ENCODE peak calls at places on chromosomes 13 and 19, in seven cellular contexts. One of them, this sample, is unnamed.

GRCh38 chr19:41307090-41307875 is 2.7 kb upstream of the CCDC97 start:
- DNase-seq in adrenal gland: no peak
- DNase-seq in caudate nucleus: no peak
- DNase-seq in cardiac muscle cell: no peak
- DNase-seq in neural progenitor cell: no peak
- DNase-seq in uterus: no peak
- DNase-seq in IMR-90: no peak
- DNase-seq in this sample: no peak

GRCh38 chr13:70255406-70255991 is 147.2 kb upstream of the KLHL1 start:
- DNase-seq in adrenal gland: no peak
- DNase-seq in caudate nucleus: no peak
- DNase-seq in cardiac muscle cell: no peak
- DNase-seq in neural progenitor cell: no peak
- DNase-seq in uterus: no peak
- DNase-seq in IMR-90: no peak
- DNase-seq in this sample: no peak

GRCh38 chr19:46514589-46515289 is 19.1 kb upstream of the PNMA8B start:
- DNase-seq in adrenal gland: no peak
- DNase-seq in caudate nucleus: no peak
- DNase-seq in cardiac muscle cell: no peak
- DNase-seq in neural progenitor cell: peak
- DNase-seq in uterus: no peak
- DNase-seq in IMR-90: no peak
- DNase-seq in this sample: no peak

GRCh38 chr13:84896128-84896527 is 903.1 kb downstream of the SLITRK6 start:
- DNase-seq in adrenal gland: peak
- DNase-seq in caudate nucleus: no peak
- DNase-seq in cardiac muscle cell: peak
- DNase-seq in neural progenitor cell: peak
- DNase-seq in uterus: no peak
- DNase-seq in IMR-90: peak
- DNase-seq in this sample: no peak

GRCh38 chr13:30776661-30777060 is 41.3 kb downstream of the ALOX5AP start:
- DNase-seq in adrenal gland: no peak
- DNase-seq in caudate nucleus: no peak
- DNase-seq in cardiac muscle cell: no peak
- DNase-seq in neural progenitor cell: no peak
- DNase-seq in uterus: no peak
- DNase-seq in IMR-90: no peak
- DNase-seq in this sample: no peak

GRCh38 chr19:53112286-53112685 is 9.1 kb upstream of the ZNF160 start:
- DNase-seq in adrenal gland: no peak
- DNase-seq in caudate nucleus: peak
- DNase-seq in cardiac muscle cell: no peak
- DNase-seq in neural progenitor cell: no peak
- DNase-seq in uterus: no peak
- DNase-seq in IMR-90: peak
- DNase-seq in this sample: no peak

GRCh38 chr13:29948246-29948645 is 97.8 kb upstream of the UBL3 start:
- DNase-seq in adrenal gland: no peak
- DNase-seq in caudate nucleus: no peak
- DNase-seq in cardiac muscle cell: no peak
- DNase-seq in neural progenitor cell: no peak
- DNase-seq in uterus: no peak
- DNase-seq in IMR-90: peak
- DNase-seq in this sample: peak

GRCh38 chr19:39423258-39424086 is 11.0 kb downstream of the PLEKHG2 start:
- DNase-seq in adrenal gland: no peak
- DNase-seq in caudate nucleus: no peak
- DNase-seq in cardiac muscle cell: no peak
- DNase-seq in neural progenitor cell: no peak
- DNase-seq in uterus: no peak
- DNase-seq in IMR-90: no peak
- DNase-seq in this sample: peak

GRCh38 chr13:40069173-40070044 is 413.9 kb downstream of the COG6 start:
- DNase-seq in adrenal gland: peak
- DNase-seq in caudate nucleus: peak
- DNase-seq in cardiac muscle cell: peak
- DNase-seq in neural progenitor cell: peak
- DNase-seq in uterus: peak
- DNase-seq in IMR-90: peak
- DNase-seq in this sample: no peak

GRCh38 chr13:84445776-84446175 is 563.5 kb upstream of the SLITRK1 start:
- DNase-seq in adrenal gland: no peak
- DNase-seq in caudate nucleus: no peak
- DNase-seq in cardiac muscle cell: peak
- DNase-seq in neural progenitor cell: no peak
- DNase-seq in uterus: no peak
- DNase-seq in IMR-90: peak
- DNase-seq in this sample: no peak

GRCh38 chr13:75329723-75330122 is 152.2 kb downstream of the TBC1D4 start:
- DNase-seq in adrenal gland: no peak
- DNase-seq in caudate nucleus: no peak
- DNase-seq in cardiac muscle cell: no peak
- DNase-seq in neural progenitor cell: no peak
- DNase-seq in uterus: no peak
- DNase-seq in IMR-90: no peak
- DNase-seq in this sample: no peak

GRCh38 chr19:39407644-39408391 is 1.2 kb downstream of the ZFP36 start:
- DNase-seq in adrenal gland: no peak
- DNase-seq in caudate nucleus: no peak
- DNase-seq in cardiac muscle cell: peak
- DNase-seq in neural progenitor cell: peak
- DNase-seq in uterus: peak
- DNase-seq in IMR-90: no peak
- DNase-seq in this sample: peak

GRCh38 chr19:18759435-18760426 is 31.4 kb downstream of the COMP start:
- DNase-seq in adrenal gland: no peak
- DNase-seq in caudate nucleus: no peak
- DNase-seq in cardiac muscle cell: no peak
- DNase-seq in neural progenitor cell: no peak
- DNase-seq in uterus: no peak
- DNase-seq in IMR-90: no peak
- DNase-seq in this sample: no peak
- H3K27ac ChIP-seq in adrenal gland: no peak
- H3K27ac ChIP-seq in caudate nucleus: no peak
- H3K27ac ChIP-seq in cardiac muscle cell: no peak
- H3K27ac ChIP-seq in neural progenitor cell: no peak
- H3K27ac ChIP-seq in uterus: no peak
- H3K27ac ChIP-seq in IMR-90: no peak
- H3K27ac ChIP-seq in this sample: no peak

DNA sequence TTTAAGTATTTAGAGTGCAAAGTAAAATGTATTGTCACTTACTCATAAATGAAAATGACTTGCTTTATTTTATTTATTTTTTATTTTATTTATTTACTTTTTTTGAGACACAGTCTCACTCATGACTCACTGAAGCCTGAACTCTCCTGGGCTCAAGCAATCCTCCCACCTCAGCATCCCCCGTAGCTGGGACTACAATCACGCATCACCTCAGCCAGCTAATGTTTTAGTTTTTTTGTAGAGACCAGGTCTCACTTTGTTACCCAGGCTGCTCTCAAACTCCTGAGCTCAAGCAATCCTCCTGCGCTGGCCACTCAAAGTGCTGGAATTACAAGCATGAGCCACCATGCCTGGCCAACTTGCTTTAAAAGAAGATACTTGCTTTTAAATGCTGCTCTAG is 889.1 kb downstream of the PCDH9 start:
- DNase-seq in adrenal gland: no peak
- DNase-seq in caudate nucleus: no peak
- DNase-seq in cardiac muscle cell: no peak
- DNase-seq in neural progenitor cell: no peak
- DNase-seq in uterus: no peak
- DNase-seq in IMR-90: no peak
- DNase-seq in this sample: no peak
- H3K27ac ChIP-seq in adrenal gland: no peak
- H3K27ac ChIP-seq in caudate nucleus: no peak
- H3K27ac ChIP-seq in cardiac muscle cell: no peak
- H3K27ac ChIP-seq in neural progenitor cell: no peak
- H3K27ac ChIP-seq in uterus: no peak
- H3K27ac ChIP-seq in IMR-90: no peak
- H3K27ac ChIP-seq in this sample: no peak

GRCh38 chr13:98975822-98976261 is 2.0 kb downstream of the DOCK9 start:
- DNase-seq in adrenal gland: no peak
- DNase-seq in caudate nucleus: no peak
- DNase-seq in cardiac muscle cell: peak
- DNase-seq in neural progenitor cell: peak
- DNase-seq in uterus: no peak
- DNase-seq in IMR-90: no peak
- DNase-seq in this sample: no peak

GRCh38 chr13:98974053-98974452 is 3.8 kb downstream of the DOCK9 start:
- DNase-seq in adrenal gland: no peak
- DNase-seq in caudate nucleus: no peak
- DNase-seq in cardiac muscle cell: no peak
- DNase-seq in neural progenitor cell: no peak
- DNase-seq in uterus: peak
- DNase-seq in IMR-90: no peak
- DNase-seq in this sample: no peak

GRCh38 chr13:98972627-98973026 is 5.2 kb downstream of the DOCK9 start:
- DNase-seq in adrenal gland: no peak
- DNase-seq in caudate nucleus: no peak
- DNase-seq in cardiac muscle cell: peak
- DNase-seq in neural progenitor cell: peak
- DNase-seq in uterus: no peak
- DNase-seq in IMR-90: peak
- DNase-seq in this sample: no peak

GRCh38 chr13:98970293-98970692 is 7.6 kb downstream of the DOCK9 start:
- DNase-seq in adrenal gland: no peak
- DNase-seq in caudate nucleus: no peak
- DNase-seq in cardiac muscle cell: no peak
- DNase-seq in neural progenitor cell: no peak
- DNase-seq in uterus: no peak
- DNase-seq in IMR-90: no peak
- DNase-seq in this sample: no peak

GRCh38 chr13:98972059-98972458 is 5.8 kb downstream of the DOCK9 start:
- DNase-seq in adrenal gland: no peak
- DNase-seq in caudate nucleus: no peak
- DNase-seq in cardiac muscle cell: no peak
- DNase-seq in neural progenitor cell: no peak
- DNase-seq in uterus: no peak
- DNase-seq in IMR-90: no peak
- DNase-seq in this sample: no peak
- H3K27ac ChIP-seq in adrenal gland: no peak
- H3K27ac ChIP-seq in caudate nucleus: no peak
- H3K27ac ChIP-seq in cardiac muscle cell: peak
- H3K27ac ChIP-seq in neural progenitor cell: no peak
- H3K27ac ChIP-seq in uterus: peak
- H3K27ac ChIP-seq in IMR-90: no peak
- H3K27ac ChIP-seq in this sample: no peak

GRCh38 chr19:11034449-11035213 is 54.6 kb upstream of the LDLR start:
- DNase-seq in adrenal gland: no peak
- DNase-seq in caudate nucleus: no peak
- DNase-seq in cardiac muscle cell: no peak
- DNase-seq in neural progenitor cell: no peak
- DNase-seq in uterus: no peak
- DNase-seq in IMR-90: no peak
- DNase-seq in this sample: no peak
- H3K27ac ChIP-seq in adrenal gland: peak
- H3K27ac ChIP-seq in caudate nucleus: no peak
- H3K27ac ChIP-seq in cardiac muscle cell: no peak
- H3K27ac ChIP-seq in neural progenitor cell: no peak
- H3K27ac ChIP-seq in uterus: no peak
- H3K27ac ChIP-seq in IMR-90: no peak
- H3K27ac ChIP-seq in this sample: peak

DNA sequence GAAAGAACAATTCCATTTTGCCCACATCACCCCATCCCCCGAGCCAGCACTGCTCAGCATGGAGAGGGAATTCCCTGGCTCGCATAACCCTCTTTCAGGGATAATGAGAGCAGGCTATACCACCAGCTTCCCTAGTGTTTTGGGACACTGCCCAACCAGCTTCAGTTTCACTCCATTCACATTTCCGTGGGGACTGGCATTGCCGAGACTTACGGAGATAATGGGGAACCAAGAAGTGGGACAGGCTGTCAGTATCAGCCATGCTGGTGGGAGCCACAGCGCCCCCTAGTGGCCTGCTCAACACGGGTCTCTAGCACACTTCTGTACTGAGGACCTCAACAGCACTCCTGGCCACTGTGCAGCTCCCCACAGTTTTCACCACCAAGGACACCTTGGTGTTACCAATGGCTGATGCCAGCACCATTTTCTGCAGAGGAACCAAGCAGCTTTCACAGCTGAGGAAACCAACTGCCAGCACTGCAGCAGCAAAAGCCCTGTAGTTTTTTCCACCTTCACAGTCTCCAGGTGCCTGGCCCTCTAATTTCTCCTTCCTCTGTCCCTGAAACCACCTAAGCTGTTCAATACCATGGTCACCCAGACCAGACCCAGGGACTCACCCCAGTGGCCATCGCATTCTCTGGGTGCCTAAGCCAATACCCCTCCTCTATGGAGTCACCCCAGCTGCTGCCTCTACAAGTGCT is 23.7 kb downstream of the SLC6A16 start:
- DNase-seq in adrenal gland: peak
- DNase-seq in caudate nucleus: peak
- DNase-seq in cardiac muscle cell: peak
- DNase-seq in neural progenitor cell: peak
- DNase-seq in uterus: peak
- DNase-seq in IMR-90: peak
- DNase-seq in this sample: no peak
- H3K27ac ChIP-seq in adrenal gland: no peak
- H3K27ac ChIP-seq in caudate nucleus: no peak
- H3K27ac ChIP-seq in cardiac muscle cell: no peak
- H3K27ac ChIP-seq in neural progenitor cell: no peak
- H3K27ac ChIP-seq in uterus: no peak
- H3K27ac ChIP-seq in IMR-90: no peak
- H3K27ac ChIP-seq in this sample: no peak

This sample was measured in coronary artery.